ENCODE peak calls at places on chromosome 19, in seven cellular contexts. I is AG08396; Z is heart right ventricle; A is cardiac fibroblast; V is CD8-positive, alpha-beta T cell; W is NCI-H1436; Y is activated CD4-positive, alpha-beta T cell treated with anti-CD3 and anti-CD28 coated beads, Interleukin-2, amount 10 ng/mL, durations not matched to agents 7 days and 5 days. R is an unnamed sample.

GRCh38 chr19:2050349-2050990 is 574 bp downstream of the MKNK2 start:
- DNase-seq in A (no peak), W (no peak), Z (no peak), Y (no peak), V (no peak), I (no peak), R (no peak)

GRCh38 chr19:46413262-46414031 is at the start of gene CCDC8:
- DNase-seq in W (peak; percentile 91), Y (no peak), I (peak; percentile 70), Z (peak; percentile 86), V (no peak), A (peak; percentile 85), R (no peak)

GRCh38 chr19:47581605-47582319 is 8.8 kb upstream of the ZNF541 start:
- DNase-seq in I (no peak), Z (no peak), Y (no peak), W (no peak), V (no peak), A (no peak), R (peak; percentile 3)

GRCh38 chr19:49272204-49272603 is 52.8 kb downstream of the SLC6A16 start:
- DNase-seq in I (no peak), V (no peak), Y (no peak), A (peak; percentile 71), Z (no peak), W (no peak), R (no peak)

GRCh38 chr19:46350758-46351159 is 3.9 kb downstream of the PPP5C start:
- DNase-seq in A (no peak), V (no peak), Y (peak; percentile 27), I (no peak), Z (no peak), W (no peak), R (peak; percentile 38)

GRCh38 chr19:13150187-13150918 is at the start of the genes IER2 and STX10:
- DNase-seq in V (peak; percentile 92), A (peak; percentile 95), W (peak; percentile 87), Z (peak; percentile 94), I (peak; percentile 94), Y (peak; percentile 95), R (peak; percentile 95)

GRCh38 chr19:36182612-36183454 is 30.6 kb upstream of the COX7A1 start:
- DNase-seq in W (no peak), I (no peak), Z (no peak), V (no peak), Y (no peak), A (peak; percentile 39), R (no peak)

GRCh38 chr19:28726533-28726932 is 486.4 kb downstream of the UQCRFS1 start:
- DNase-seq in Z (no peak), Y (no peak), V (no peak), I (no peak), W (no peak), A (no peak), R (no peak)

GRCh38 chr19:12782424-12783225 is 7.3 kb upstream of the HOOK2 start:
- DNase-seq in Y (peak; percentile 87), W (peak; percentile 63), V (peak; percentile 97), A (peak; percentile 79), I (peak; percentile 84), Z (peak; percentile 95), R (peak; percentile 72)

GRCh38 chr19:16654151-16654550 is 5.8 kb downstream of the SMIM7 start:
- DNase-seq in A (peak; percentile 20), Z (no peak), I (peak; percentile 36), Y (no peak), W (no peak), V (no peak), R (no peak)

GRCh38 chr19:36149673-36150406 is 2.4 kb downstream of the COX7A1 start:
- DNase-seq in Z (peak; percentile 37), W (no peak), I (no peak), Y (no peak), V (no peak), A (no peak), R (no peak)

GRCh38 chr19:38326591-38326990 is 6.9 kb downstream of the KCNK6 start:
- DNase-seq in A (no peak), W (no peak), V (no peak), Z (no peak), I (no peak), Y (no peak), R (no peak)

GRCh38 chr19:30856376-30856775 is 484.2 kb downstream of the ZNF536 start:
- DNase-seq in Y (no peak), W (no peak), I (no peak), Z (no peak), A (no peak), V (no peak), R (no peak)

GRCh38 chr19:42253245-42254082 is 1.5 kb downstream of the ERF start:
- DNase-seq in V (peak; percentile 55), W (no peak), A (no peak), Z (peak; percentile 68), Y (peak; percentile 73), I (peak; percentile 62), R (peak; percentile 51)

GRCh38 chr19:48147597-48148175 is 22.5 kb downstream of the LIG1 start:
- DNase-seq in I (no peak), A (no peak), Y (no peak), W (no peak), V (no peak), Z (no peak), R (no peak)

R was measured in RPMI8226.